ENCODE peak calls at places on chromosome 18, in six cellular contexts. G, I, F, M, E and A are unnamed samples.

GRCh38 chr18:48639772-48640432 is 101.1 kb downstream of the CTIF start:
- DNase-seq in E (no peak), G (no peak), I (no peak), F (no peak), M (no peak), A (no peak)

GRCh38 chr18:598053-598665 is 1.4 kb downstream of the CLUL1 start:
- DNase-seq in G (no peak), M (no peak), E (no peak), F (no peak), I (no peak), A (peak; percentile 94)

GRCh38 chr18:56068701-56069100 is 480.7 kb upstream of the TCF4 start:
- DNase-seq in G (no peak), F (no peak), I (no peak), E (no peak), M (no peak), A (no peak)

GRCh38 chr18:378039-378438 is 110.2 kb upstream of the THOC1 start:
- DNase-seq in F (no peak), G (no peak), I (no peak), M (no peak), E (no peak), A (no peak)

GRCh38 chr18:74976331-74976909 is 232.5 kb downstream of the PTGR3 start:
- DNase-seq in I (no peak), F (no peak), G (no peak), M (no peak), E (no peak), A (no peak)

GRCh38 chr18:59268722-59269562 is 4.3 kb downstream of the RAX start:
- DNase-seq in F (no peak), M (no peak), G (no peak), I (peak; percentile 91), E (no peak), A (no peak)

GRCh38 chr18:30944773-30945172 is 97.8 kb downstream of the DSC3 start:
- DNase-seq in F (no peak), I (no peak), M (no peak), E (no peak), G (no peak), A (no peak)

GRCh38 chr18:77323640-77324370 is 74.2 kb downstream of the GALR1 start:
- DNase-seq in E (no peak), M (no peak), G (no peak), I (no peak), F (no peak), A (no peak)

GRCh38 chr18:55034742-55035141 is 75.5 kb upstream of the CCDC68 start:
- DNase-seq in M (no peak), E (no peak), I (no peak), F (no peak), G (no peak), A (no peak)

GRCh38 chr18:10751711-10752110 is 225.9 kb downstream of the NAPG start:
- DNase-seq in E (no peak), F (no peak), I (no peak), G (no peak), M (no peak), A (no peak)

GRCh38 chr18:63850010-63850409 is 37.5 kb upstream of the SERPINB2 start:
- DNase-seq in G (peak; percentile 60), I (peak; percentile 76), M (no peak), F (no peak), E (no peak), A (no peak)

GRCh38 chr18:22197668-22198067 is 28.3 kb downstream of the GATA6 start:
- DNase-seq in M (no peak), F (no peak), I (no peak), E (no peak), G (no peak), A (no peak)

GRCh38 chr18:30361864-30362540 is 680.5 kb downstream of the DSC3 start:
- DNase-seq in G (no peak), M (no peak), E (no peak), F (no peak), I (no peak), A (no peak)